ENCODE peak calls at places on chromosomes 2 and 18, in five cellular contexts. P, I, X, O and M are unnamed samples.

GRCh38 chr2:191023235-191023679 is 9.3 kb upstream of the STAT1 start:
- DNase-seq in P (no peak), I (no peak), X (no peak), O (no peak), M (no peak)

GRCh38 chr2:27735263-27735904 is 36.1 kb upstream of the MRPL33 start:
- DNase-seq in P (peak), I (peak), X (peak), O (peak), M (peak)

GRCh38 chr2:47056875-47057731 is 98.0 kb downstream of the STPG4 start:
- DNase-seq in P (peak), I (no peak), X (peak), O (no peak), M (no peak)

GRCh38 chr18:13400636-13401315 is 182.2 kb downstream of the LDLRAD4 start:
- DNase-seq in P (no peak), I (no peak), X (no peak), O (no peak), M (no peak)

GRCh38 chr2:200405599-200406298 is 99.3 kb downstream of the SPATS2L start:
- DNase-seq in P (no peak), I (peak), X (peak), O (peak), M (peak)

GRCh38 chr18:73717570-73717969 is 430.1 kb downstream of the FBXO15 start:
- DNase-seq in P (no peak), I (peak), X (peak), O (no peak), M (peak)

GRCh38 chr2:26114144-26114543 is 58.7 kb upstream of the GAREM2 start:
- DNase-seq in P (no peak), I (no peak), X (no peak), O (no peak), M (no peak)

GRCh38 chr2:11236335-11236734 is 81.1 kb downstream of the SLC66A3 start:
- DNase-seq in P (no peak), I (no peak), X (no peak), O (no peak), M (no peak)

GRCh38 chr2:172442072-172442895 is 14.9 kb downstream of the ITGA6 start:
- DNase-seq in P (no peak), I (peak), X (peak), O (peak), M (peak)

GRCh38 chr2:100900156-100900795 is 80.3 kb downstream of the NPAS2 start:
- DNase-seq in P (no peak), I (no peak), X (no peak), O (no peak), M (no peak)

GRCh38 chr2:159695798-159696448 is 16.4 kb upstream of the MARCHF7 start:
- DNase-seq in P (no peak), I (no peak), X (no peak), O (no peak), M (no peak)

GRCh38 chr18:54453996-54454395 is 96.3 kb downstream of the C18orf54 start:
- DNase-seq in P (no peak), I (no peak), X (no peak), O (no peak), M (peak)

GRCh38 chr2:54402350-54402749 is 53.8 kb upstream of the SPTBN1 start:
- DNase-seq in P (peak), I (peak), X (peak), O (no peak), M (peak)

GRCh38 chr2:133600231-133600630 is 32.0 kb upstream of the NCKAP5 start:
- DNase-seq in P (no peak), I (no peak), X (no peak), O (no peak), M (no peak)

GRCh38 chr2:122366427-122366826 is 611.0 kb downstream of the TSN start:
- DNase-seq in P (no peak), I (no peak), X (no peak), O (no peak), M (no peak)

GRCh38 chr2:10390369-10390801 is 57.7 kb downstream of the ODC1 start:
- DNase-seq in P (no peak), I (no peak), X (no peak), O (no peak), M (no peak)

GRCh38 chr2:184644685-184645084 is 46.4 kb downstream of the ZNF804A start:
- DNase-seq in P (no peak), I (no peak), X (peak), O (no peak), M (no peak)

GRCh38 chr2:220198911-220199310 is 571.5 kb downstream of the SLC4A3 start:
- DNase-seq in P (peak), I (peak), X (peak), O (no peak), M (no peak)

GRCh38 chr2:140892911-140893637 is 1237.7 kb downstream of the LRP1B start:
- DNase-seq in P (no peak), I (no peak), X (peak), O (no peak), M (no peak)

GRCh38 chr2:239966848-239967136 is 58.4 kb downstream of the NDUFA10 start:
- DNase-seq in P (peak), I (no peak), X (no peak), O (no peak), M (no peak)

GRCh38 chr2:135768863-135769262 is 27.2 kb downstream of the UBXN4 start:
- DNase-seq in P (no peak), I (no peak), X (no peak), O (no peak), M (no peak)

GRCh38 chr2:171316755-171317337 is 116.9 kb downstream of the METTL8 start:
- DNase-seq in P (no peak), I (no peak), X (no peak), O (no peak), M (no peak)

GRCh38 chr2:174059178-174059874 is 94.2 kb upstream of the SP3 start:
- DNase-seq in P (no peak), I (peak), X (peak), O (no peak), M (no peak)

GRCh38 chr2:181389524-181389923 is 67.7 kb upstream of the ITGA4 start:
- DNase-seq in P (no peak), I (no peak), X (no peak), O (no peak), M (no peak)

GRCh38 chr2:157418215-157418614 is 25.7 kb downstream of the CYTIP start:
- DNase-seq in P (no peak), I (no peak), X (no peak), O (no peak), M (no peak)

GRCh38 chr2:42369551-42370229 is 8.7 kb upstream of the COX7A2L start:
- DNase-seq in P (no peak), I (no peak), X (no peak), O (no peak), M (no peak)

GRCh38 chr2:197700960-197701359 is 4.2 kb upstream of the MARS2 start:
- DNase-seq in P (no peak), I (no peak), X (no peak), O (no peak), M (no peak)

GRCh38 chr2:85037622-85038021 is 66.7 kb downstream of the KCMF1 start:
- DNase-seq in P (no peak), I (no peak), X (no peak), O (no peak), M (no peak)

GRCh38 chr18:71966791-71967190 is 577.4 kb downstream of the CBLN2 start:
- DNase-seq in P (no peak), I (no peak), X (no peak), O (no peak), M (no peak)

GRCh38 chr2:129438501-129439057 is 540.9 kb upstream of the RAB6C start:
- DNase-seq in P (no peak), I (no peak), X (no peak), O (no peak), M (no peak)

GRCh38 chr2:131046580-131047274 is 46.5 kb downstream of the FAM168B start:
- DNase-seq in P (no peak), I (no peak), X (no peak), O (no peak), M (no peak)

GRCh38 chr2:195602687-195603086 is 54.3 kb upstream of the SLC39A10 start:
- DNase-seq in P (no peak), I (no peak), X (no peak), O (no peak), M (no peak)

GRCh38 chr2:237198144-237198900 is 112.6 kb downstream of the COPS8 start:
- DNase-seq in P (no peak), I (no peak), X (peak), O (no peak), M (no peak)

GRCh38 chr18:11154369-11154982 is 5.1 kb upstream of the PIEZO2 start:
- DNase-seq in P (no peak), I (no peak), X (peak), O (peak), M (peak)